ENCODE peak calls at places on chromosomes 11 and 22, in four cellular contexts. F is WTC11, H is HepG2, X is K562. G is an unnamed sample.

GRCh38 chr11:109424893-109425292 is 2.9 kb downstream of the C11orf87 start:
- DNase-seq in F (peak; percentile 89), H (peak; percentile 4), X (peak; percentile 22), G (no peak)

GRCh38 chr11:88016392-88017020 is 158.7 kb downstream of the RAB38 start:
- DNase-seq in F (peak; percentile 68), H (peak; percentile 78), X (peak; percentile 27), G (peak; percentile 34)

GRCh38 chr11:63907808-63908530 is 9.0 kb downstream of the RCOR2 start:
- DNase-seq in F (peak; percentile 62), H (no peak), X (no peak), G (no peak)

GRCh38 chr11:103862827-103863213 is 173.6 kb upstream of the DDI1 start:
- DNase-seq in F (peak; percentile 17), H (no peak), X (no peak), G (no peak)

GRCh38 chr11:125091247-125091876 is 20.1 kb downstream of the TMEM218 start:
- DNase-seq in F (peak; percentile 58), H (peak; percentile 47), X (peak; percentile 75), G (peak; percentile 81)

GRCh38 chr22:49371325-49372110 is 456.2 kb downstream of the BRD1 start:
- DNase-seq in F (peak; percentile 2), H (no peak), X (no peak), G (no peak)

GRCh38 chr22:28899199-28899853 is 16.0 kb downstream of the ZNRF3 start:
- DNase-seq in F (no peak), H (no peak), X (no peak), G (no peak)

GRCh38 chr11:75439495-75440120 is 6.6 kb upstream of the KLHL35 start:
- DNase-seq in F (no peak), H (no peak), X (no peak), G (no peak)

GRCh38 chr22:36753120-36753802 is 22.7 kb downstream of the IFT27 start:
- DNase-seq in F (peak; percentile 10), H (no peak), X (no peak), G (no peak)

GRCh38 chr11:1479006-1479677 is 7.4 kb downstream of the MOB2 start:
- DNase-seq in F (no peak), H (no peak), X (no peak), G (no peak)

GRCh38 chr11:11967669-11968510 is 40.5 kb downstream of the DKK3 start:
- DNase-seq in F (no peak), H (no peak), X (no peak), G (no peak)

GRCh38 chr11:84522331-84522730 is 1104.8 kb downstream of the DLG2 start:
- DNase-seq in F (no peak), H (no peak), X (no peak), G (no peak)

GRCh38 chr11:1870721-1871466 is 18.0 kb downstream of the LSP1 start:
- DNase-seq in F (no peak), H (no peak), X (peak; percentile 72), G (no peak)

GRCh38 chr11:5713695-5714094 is 22.6 kb upstream of the OR56B1 start:
- DNase-seq in F (no peak), H (no peak), X (no peak), G (no peak)

GRCh38 chr11:62694455-62695167 is 5.3 kb upstream of the LRRN4CL start:
- DNase-seq in F (peak; percentile 86), H (peak; percentile 70), X (peak; percentile 79), G (peak; percentile 69)

GRCh38 chr11:120539681-120540369 is 28.3 kb downstream of the GRIK4 start:
- DNase-seq in F (no peak), H (no peak), X (no peak), G (no peak)

GRCh38 chr22:25167082-25167481 is 32.6 kb upstream of the CRYBB3 start:
- DNase-seq in F (no peak), H (no peak), X (no peak), G (no peak)

GRCh38 chr11:114091791-114092397 is 32.4 kb downstream of the ZBTB16 start:
- DNase-seq in F (no peak), H (peak; percentile 49), X (no peak), G (no peak)

GRCh38 chr22:22408731-22409696 is 99.5 kb downstream of the ZNF280B start:
- DNase-seq in F (peak; percentile 51), H (peak; percentile 45), X (peak; percentile 87), G (peak; percentile 78)

GRCh38 chr11:15818132-15818842 is 538.1 kb downstream of the SOX6 start:
- DNase-seq in F (no peak), H (no peak), X (no peak), G (no peak)

GRCh38 chr22:20867179-20868099 is 8.6 kb downstream of the SNAP29 start:
- DNase-seq in F (no peak), H (peak; percentile 80), X (peak; percentile 99), G (no peak)

GRCh38 chr22:44929348-44930015 is 80.3 kb downstream of the PHF21B start:
- DNase-seq in F (no peak), H (no peak), X (no peak), G (no peak)

GRCh38 chr11:17076517-17077239 is 789 bp downstream of the RPS13 start:
- DNase-seq in F (no peak), H (no peak), X (no peak), G (no peak)

GRCh38 chr11:74927496-74927895 is 21.4 kb downstream of the XRRA1 start:
- DNase-seq in F (no peak), H (no peak), X (no peak), G (no peak)

GRCh38 chr11:2289859-2290258 is 11.9 kb downstream of the C11orf21 start:
- DNase-seq in F (peak; percentile 8), H (no peak), X (no peak), G (no peak)

GRCh38 chr11:73072935-73073481 is 69.1 kb downstream of the FCHSD2 start:
- DNase-seq in F (no peak), H (no peak), X (no peak), G (no peak)
- TF ChIP-seq ELF4 in F (no peak), H (no peak), X (no peak), G (no peak)

GRCh38 chr22:39270280-39270679 is 25.5 kb upstream of the PDGFB start:
- DNase-seq in F (no peak), H (no peak), X (no peak), G (no peak)
- TF ChIP-seq ELF4 in F (no peak), H (no peak), X (no peak), G (no peak)

DNA sequence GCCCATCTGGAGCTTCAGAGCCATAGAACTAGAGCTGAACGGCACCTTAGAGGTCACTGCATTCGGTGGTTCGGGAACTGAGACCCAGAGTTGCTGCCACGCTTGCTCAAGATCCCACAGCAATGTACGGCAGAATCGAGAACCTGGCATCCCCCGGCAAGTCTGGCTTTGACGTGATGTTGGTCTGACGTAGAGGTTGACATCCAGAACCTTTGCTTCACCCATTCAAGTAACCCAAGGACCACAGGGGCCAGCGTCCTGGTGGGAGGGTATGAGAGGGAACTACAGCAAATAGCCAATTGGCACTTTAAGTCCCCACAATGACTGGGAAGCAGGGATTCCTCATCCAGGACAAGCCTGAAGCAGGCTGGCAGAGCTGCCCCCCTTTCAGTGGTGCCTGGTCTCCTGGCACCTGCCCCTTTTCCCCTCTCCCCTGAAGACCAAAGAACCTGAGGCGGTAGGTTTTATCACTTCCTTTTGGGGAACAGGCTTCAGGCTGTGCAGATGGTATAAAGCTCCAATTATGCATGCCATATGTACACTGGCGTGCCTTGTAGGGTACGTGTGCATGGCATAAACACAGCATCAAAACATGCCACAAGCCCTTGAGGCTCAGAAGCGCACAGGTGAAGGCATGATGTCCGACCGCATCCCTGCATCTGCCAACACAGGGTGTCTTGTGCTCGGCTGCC is 15.3 kb upstream of the TEF start:
- DNase-seq in F (no peak), H (no peak), X (no peak), G (no peak)
- TF ChIP-seq ELF4 in F (no peak), H (no peak), X (no peak), G (no peak)

DNA sequence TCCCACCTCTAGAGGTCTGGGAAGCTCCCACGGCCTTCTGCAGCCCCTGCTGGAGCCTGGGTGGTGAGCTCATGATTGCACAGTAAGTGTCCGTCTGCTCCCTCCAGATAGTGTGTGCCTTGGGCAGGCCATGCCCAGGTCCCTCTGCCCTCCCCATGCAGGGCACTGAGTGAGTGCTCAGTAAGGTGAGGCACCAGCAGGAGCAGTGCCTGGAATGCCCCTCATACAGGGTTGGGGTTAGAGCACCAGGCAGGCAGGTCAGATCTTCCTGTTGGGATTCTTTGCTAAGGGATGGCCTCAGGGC is 50.3 kb downstream of the NAT10 start:
- DNase-seq in F (no peak), H (no peak), X (no peak), G (no peak)
- TF ChIP-seq ELF4 in F (no peak), H (no peak), X (no peak), G (no peak)

GRCh38 chr11:69391192-69392103 is 90.0 kb upstream of the LINC01488 start:
- DNase-seq in F (no peak), H (no peak), X (no peak), G (no peak)
- TF ChIP-seq ELF4 in F (no peak), H (no peak), X (no peak), G (no peak)

GRCh38 chr22:30575859-30576258 is 1.4 kb upstream of the GAL3ST1 start:
- DNase-seq in F (no peak), H (no peak), X (no peak), G (no peak)

GRCh38 chr22:30573594-30574094 is 821 bp downstream of the GAL3ST1 start:
- DNase-seq in F (no peak), H (no peak), X (no peak), G (no peak)

GRCh38 chr22:30572840-30573593 is 1.4 kb downstream of the GAL3ST1 start:
- DNase-seq in F (no peak), H (peak; percentile 44), X (no peak), G (no peak)

GRCh38 chr22:30574095-30574981 is at the start of gene GAL3ST1:
- DNase-seq in F (peak; percentile 61), H (peak; percentile 77), X (no peak), G (no peak)

DNA sequence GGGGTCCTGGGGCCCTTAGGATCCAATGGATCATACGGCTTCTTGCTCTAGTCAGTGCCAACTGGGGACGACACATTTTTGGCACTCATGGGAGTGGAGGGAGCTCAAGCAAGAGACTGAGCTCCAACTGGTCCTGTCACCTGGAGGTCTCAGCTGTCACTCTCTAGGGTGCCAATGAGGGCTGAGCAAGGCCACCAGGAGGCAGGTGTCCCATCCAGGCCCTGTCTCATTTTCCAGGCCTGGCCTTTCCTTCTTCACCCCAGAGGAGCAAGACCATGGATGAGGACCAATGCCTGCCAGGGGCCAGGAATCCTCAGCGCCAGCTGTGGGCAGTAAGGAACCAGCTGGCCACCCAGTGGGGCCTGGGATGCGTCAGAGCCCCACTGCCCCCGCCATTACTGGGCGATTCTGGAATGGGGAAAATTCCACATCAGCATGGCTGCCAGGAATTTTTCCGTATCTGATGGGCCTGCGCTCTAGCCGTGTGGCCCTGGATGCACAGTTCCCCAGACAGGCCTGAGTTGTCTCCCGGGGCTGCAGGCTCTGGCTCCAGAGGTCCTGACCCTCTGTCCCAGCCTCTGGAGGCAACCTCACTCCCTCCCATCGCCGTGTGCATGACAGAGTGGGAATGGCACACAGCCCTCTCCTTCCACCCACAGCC is 676 bp upstream of the GAL3ST1 start:
- DNase-seq in F (no peak), H (no peak), X (no peak), G (no peak)
- TF ChIP-seq ELF4 in F (no peak), H (no peak), X (no peak), G (no peak)